ENCODE peak calls at places on chromosomes 7 and 10, in ten cellular contexts. T, F, I, G, Z, W, R, J, E and V are unnamed samples.

GRCh38 chr10:104260775-104261115 is 6.1 kb downstream of the GSTO1 start:
- DNase-seq in T (peak), Z (no peak), W (no peak), J (no peak), G (no peak), E (no peak), R (peak), I (no peak), F (peak), V (no peak)

GRCh38 chr10:62133618-62134017 is 135.0 kb downstream of the RTKN2 start:
- DNase-seq in R (no peak), Z (no peak), G (no peak), F (no peak), W (no peak), J (no peak), I (no peak), T (no peak), E (no peak), V (no peak)

GRCh38 chr10:46544989-46545791 is 11.3 kb downstream of the GPRIN2 start:
- DNase-seq in E (no peak), F (peak), W (peak), G (peak), Z (no peak), J (no peak), R (peak), I (peak), T (no peak), V (no peak)

GRCh38 chr7:129825554-129826267 is 127.0 kb downstream of the UBE2H start:
- DNase-seq in I (peak), Z (peak), F (peak), G (peak), R (peak), T (peak), W (peak), E (peak), J (peak), V (peak)

GRCh38 chr7:34497153-34497777 is 160.8 kb upstream of the NPSR1 start:
- DNase-seq in W (no peak), I (no peak), Z (no peak), J (no peak), F (peak), T (no peak), E (no peak), R (peak), G (no peak), V (no peak)

GRCh38 chr10:26637521-26638275 is 59.8 kb upstream of the PDSS1 start:
- DNase-seq in G (no peak), F (no peak), E (no peak), J (no peak), I (no peak), Z (no peak), W (no peak), R (no peak), T (no peak), V (no peak)

GRCh38 chr10:11225935-11226334 is 208.3 kb downstream of the CELF2 start:
- DNase-seq in I (peak), F (no peak), G (no peak), E (no peak), T (no peak), J (no peak), Z (peak), W (no peak), R (no peak), V (no peak)

GRCh38 chr7:151687523-151688235 is 168.0 kb upstream of the RHEB start:
- DNase-seq in Z (no peak), G (peak), I (no peak), W (peak), T (peak), R (peak), E (no peak), J (no peak), F (peak), V (peak)

GRCh38 chr7:40156988-40157387 is 22.2 kb downstream of the SUGCT start:
- DNase-seq in J (no peak), F (no peak), W (no peak), E (no peak), R (no peak), G (no peak), T (no peak), Z (no peak), I (no peak), V (no peak)

GRCh38 chr7:128163473-128163872 is 77.6 kb upstream of the LEP start:
- DNase-seq in G (no peak), T (no peak), W (no peak), Z (no peak), F (no peak), J (no peak), E (no peak), R (no peak), I (no peak), V (no peak)

GRCh38 chr10:104031631-104032030 is 54.0 kb downstream of the COL17A1 start:
- DNase-seq in W (no peak), J (no peak), G (no peak), T (no peak), R (no peak), E (no peak), I (no peak), Z (no peak), F (no peak), V (no peak)

GRCh38 chr7:132508724-132509348 is 67.4 kb downstream of the PLXNA4 start:
- DNase-seq in W (no peak), T (no peak), F (no peak), R (no peak), G (no peak), E (no peak), J (no peak), I (no peak), Z (no peak), V (no peak)

GRCh38 chr7:105353752-105354328 is 34.9 kb downstream of the SRPK2 start:
- DNase-seq in R (no peak), G (no peak), W (peak), I (no peak), T (no peak), J (no peak), Z (no peak), F (peak), E (no peak), V (no peak)

GRCh38 chr10:87752571-87752970 is 65.5 kb downstream of the ATAD1 start:
- DNase-seq in E (no peak), R (peak), G (no peak), W (no peak), Z (no peak), F (peak), I (no peak), J (no peak), T (peak), V (no peak)

GRCh38 chr7:142615508-142615907 is 133.8 kb upstream of the PRSS1 start:
- DNase-seq in W (no peak), J (no peak), Z (no peak), T (no peak), G (no peak), E (no peak), R (no peak), F (no peak), I (peak), V (no peak)

GRCh38 chr10:3926268-3926667 is 141.3 kb upstream of the KLF6 start:
- DNase-seq in T (no peak), Z (no peak), F (peak), W (no peak), E (no peak), I (no peak), G (no peak), J (no peak), R (no peak), V (no peak)

GRCh38 chr7:130392456-130392860 is 12.2 kb downstream of the CPA1 start:
- DNase-seq in Z (no peak), J (no peak), F (peak), T (no peak), E (no peak), I (no peak), R (no peak), G (no peak), W (no peak), V (no peak)

GRCh38 chr7:124818807-124819206 is 53.2 kb upstream of the GPR37 start:
- DNase-seq in R (no peak), Z (no peak), F (no peak), J (no peak), T (no peak), G (no peak), E (no peak), I (no peak), W (no peak), V (no peak)

GRCh38 chr10:15478429-15478828 is 107.3 kb upstream of the FAM171A1 start:
- DNase-seq in J (no peak), Z (no peak), W (no peak), T (no peak), R (no peak), G (no peak), F (no peak), I (no peak), E (no peak), V (no peak)

GRCh38 chr10:17348111-17349008 is 106.0 kb downstream of the ST8SIA6 start:
- DNase-seq in W (no peak), G (peak), F (peak), E (no peak), I (no peak), R (peak), Z (no peak), T (peak), J (peak), V (no peak)

GRCh38 chr7:1893025-1893424 is 222.9 kb downstream of the ELFN1 start:
- DNase-seq in E (no peak), F (no peak), I (no peak), J (no peak), R (no peak), G (no peak), W (no peak), T (no peak), Z (no peak), V (no peak)

GRCh38 chr10:28676297-28676967 is 889 bp upstream of the BAMBI start:
- DNase-seq in E (no peak), I (peak), W (peak), Z (no peak), G (peak), F (peak), R (peak), J (no peak), T (peak), V (peak)

GRCh38 chr7:100598425-100598824 is 3.7 kb upstream of the PCOLCE start:
- DNase-seq in Z (no peak), W (no peak), E (no peak), G (no peak), F (no peak), I (no peak), R (no peak), J (no peak), T (no peak), V (no peak)

GRCh38 chr7:128033246-128033645 is 2.0 kb upstream of the LRRC4 start:
- DNase-seq in G (no peak), E (no peak), I (no peak), F (no peak), T (no peak), W (no peak), J (no peak), Z (no peak), R (no peak), V (no peak)